ENCODE peak calls at places on chromosomes 11 and 22, in seven cellular contexts. V, I, D, W, L, U and S are unnamed samples.

GRCh38 chr22:35648066-35649025 is at the start of gene APOL6:
- DNase-seq in V (peak), I (peak), D (peak), W (peak), L (peak), U (no peak), S (no peak)

GRCh38 chr22:31906086-31906485 is 38.2 kb upstream of the YWHAH start:
- DNase-seq in V (no peak), I (no peak), D (no peak), W (no peak), L (no peak), U (no peak), S (no peak)

GRCh38 chr11:47271961-47272661 is 2.2 kb downstream of the MADD start:
- DNase-seq in V (peak), I (no peak), D (no peak), W (peak), L (no peak), U (peak), S (no peak)

GRCh38 chr22:37896181-37896592 is 9.9 kb upstream of the MICALL1 start:
- DNase-seq in V (peak), I (peak), D (no peak), W (peak), L (no peak), U (no peak), S (no peak)

GRCh38 chr11:70503878-70504240 is 105.5 kb downstream of the CTTN start:
- DNase-seq in V (peak), I (no peak), D (peak), W (no peak), L (no peak), U (peak), S (no peak)

GRCh38 chr11:7575841-7576451 is 62.1 kb downstream of the PPFIBP2 start:
- DNase-seq in V (peak), I (peak), D (no peak), W (peak), L (no peak), U (peak), S (no peak)

GRCh38 chr11:83092488-83093384 is 21.0 kb upstream of the RAB30 start:
- DNase-seq in V (peak), I (peak), D (no peak), W (peak), L (no peak), U (peak), S (peak)

GRCh38 chr22:44438056-44438455 is 60.0 kb downstream of the RTL6 start:
- DNase-seq in V (no peak), I (no peak), D (peak), W (no peak), L (no peak), U (peak), S (no peak)

GRCh38 chr11:78019808-78020207 is 3.3 kb downstream of the KCTD14 start:
- DNase-seq in V (no peak), I (no peak), D (no peak), W (no peak), L (no peak), U (no peak), S (no peak)

GRCh38 chr11:40134820-40135219 is 1324.6 kb downstream of the LRRC4C start:
- DNase-seq in V (no peak), I (no peak), D (no peak), W (no peak), L (no peak), U (peak), S (no peak)

GRCh38 chr11:108654994-108655631 is 9.8 kb upstream of the DDX10 start:
- DNase-seq in V (peak), I (peak), D (no peak), W (peak), L (no peak), U (peak), S (peak)

GRCh38 chr11:48184452-48184851 is 32.2 kb upstream of the OR4B1 start:
- DNase-seq in V (no peak), I (no peak), D (no peak), W (no peak), L (no peak), U (no peak), S (no peak)

GRCh38 chr11:75520688-75521087 is 5.1 kb downstream of the GDPD5 start:
- DNase-seq in V (no peak), I (no peak), D (no peak), W (no peak), L (no peak), U (no peak), S (no peak)

GRCh38 chr11:128707671-128708070 is 13.8 kb downstream of the FLI1 start:
- DNase-seq in V (no peak), I (no peak), D (no peak), W (no peak), L (no peak), U (no peak), S (no peak)

GRCh38 chr22:30422481-30423295 is 2.9 kb upstream of the MTFP1 start:
- DNase-seq in V (peak), I (peak), D (peak), W (peak), L (peak), U (no peak), S (peak)

GRCh38 chr11:116482716-116483115 is 290.1 kb downstream of the BUD13 start:
- DNase-seq in V (no peak), I (no peak), D (no peak), W (no peak), L (no peak), U (no peak), S (no peak)

GRCh38 chr22:48444320-48445112 is 1383.2 kb downstream of the BRD1 start:
- DNase-seq in V (no peak), I (no peak), D (no peak), W (no peak), L (no peak), U (no peak), S (no peak)

GRCh38 chr11:45748801-45749200 is 56.1 kb upstream of the SLC35C1 start:
- DNase-seq in V (no peak), I (no peak), D (no peak), W (no peak), L (no peak), U (no peak), S (no peak)

GRCh38 chr11:57484141-57484710 is 23.9 kb downstream of the RTN4RL2 start:
- DNase-seq in V (no peak), I (no peak), D (no peak), W (no peak), L (no peak), U (no peak), S (no peak)

GRCh38 chr11:114180301-114181055 is 115.7 kb upstream of the NNMT start:
- DNase-seq in V (peak), I (peak), D (no peak), W (peak), L (no peak), U (peak), S (no peak)

GRCh38 chr11:100472727-100473389 is 214.2 kb upstream of the ARHGAP42 start:
- DNase-seq in V (no peak), I (no peak), D (no peak), W (peak), L (no peak), U (no peak), S (no peak)

GRCh38 chr22:22397875-22398524 is 110.5 kb downstream of the ZNF280B start:
- DNase-seq in V (no peak), I (no peak), D (peak), W (no peak), L (peak), U (no peak), S (no peak)

GRCh38 chr11:125950696-125951645 is 5.1 kb downstream of the VSIG10L2 start:
- DNase-seq in V (peak), I (no peak), D (peak), W (no peak), L (peak), U (peak), S (no peak)

GRCh38 chr11:114259124-114259526 is 37.1 kb upstream of the NNMT start:
- DNase-seq in V (no peak), I (peak), D (peak), W (no peak), L (no peak), U (no peak), S (no peak)

GRCh38 chr11:86459682-86460460 is 85.2 kb downstream of the CCDC81 start:
- DNase-seq in V (no peak), I (peak), D (no peak), W (peak), L (no peak), U (peak), S (peak)

GRCh38 chr11:20036625-20037335 is 123.5 kb downstream of the DBX1 start:
- DNase-seq in V (no peak), I (no peak), D (no peak), W (no peak), L (no peak), U (no peak), S (no peak)

GRCh38 chr22:34833982-34834510 is 231.9 kb upstream of the ISX start:
- DNase-seq in V (no peak), I (no peak), D (no peak), W (no peak), L (no peak), U (no peak), S (no peak)

GRCh38 chr11:96105197-96105895 is 181.4 kb upstream of the MTMR2 start:
- DNase-seq in V (no peak), I (no peak), D (no peak), W (no peak), L (no peak), U (no peak), S (no peak)

GRCh38 chr11:911031-911889 is 650 bp upstream of the CHID1 start:
- DNase-seq in V (peak), I (no peak), D (no peak), W (peak), L (no peak), U (no peak), S (no peak)

GRCh38 chr11:72724851-72725730 is 27.1 kb downstream of the ARAP1 start:
- DNase-seq in V (peak), I (peak), D (peak), W (peak), L (no peak), U (peak), S (peak)

GRCh38 chr11:20042717-20043392 is 117.4 kb downstream of the DBX1 start:
- DNase-seq in V (no peak), I (no peak), D (no peak), W (no peak), L (no peak), U (no peak), S (no peak)

GRCh38 chr11:10693509-10694071 is at the start of gene IRAG1:
- DNase-seq in V (peak), I (no peak), D (peak), W (peak), L (no peak), U (peak), S (no peak)

GRCh38 chr11:59802639-59803176 is 7.9 kb downstream of the MRPL16 start:
- DNase-seq in V (no peak), I (peak), D (no peak), W (no peak), L (no peak), U (peak), S (peak)

GRCh38 chr11:115643491-115643995 is 139.3 kb upstream of the CADM1 start:
- DNase-seq in V (no peak), I (no peak), D (no peak), W (no peak), L (no peak), U (no peak), S (no peak)

GRCh38 chr22:24833881-24834495 is 28.0 kb downstream of the SGSM1 start:
- DNase-seq in V (no peak), I (no peak), D (no peak), W (no peak), L (no peak), U (no peak), S (no peak)

GRCh38 chr11:17733261-17733660 is 1.3 kb upstream of the KCNC1 start:
- DNase-seq in V (no peak), I (no peak), D (peak), W (no peak), L (no peak), U (no peak), S (no peak)

DNA sequence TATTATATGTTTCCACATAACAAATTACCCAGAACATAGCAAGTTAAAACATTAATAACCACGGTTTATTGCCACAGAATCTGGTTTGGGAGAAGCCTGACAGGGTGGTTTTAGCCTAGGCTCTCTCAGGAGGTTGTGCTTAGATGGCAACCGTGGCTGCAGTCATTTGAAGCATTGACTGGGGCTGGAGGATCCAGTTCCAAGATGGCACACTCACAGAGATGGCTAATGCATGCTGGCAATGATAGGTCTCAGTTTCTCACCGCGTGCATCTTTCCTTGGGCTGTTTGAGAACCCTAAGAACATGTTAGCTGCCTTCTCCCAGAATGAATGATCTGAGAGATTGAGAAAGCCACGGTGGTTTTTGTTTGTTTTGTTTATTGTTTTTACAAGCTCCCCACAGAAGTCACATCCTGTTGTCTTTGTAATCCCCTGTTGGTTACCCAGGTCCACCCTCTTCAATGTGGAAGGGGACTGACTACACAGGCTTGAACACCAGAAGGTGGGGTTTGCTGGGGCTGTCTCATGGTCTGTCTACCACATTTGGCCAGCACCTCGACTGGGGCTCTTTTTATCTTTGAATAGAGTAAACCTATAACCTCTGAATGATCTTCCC is 36.6 kb upstream of the GRAMD1B start:
- DNase-seq in V (no peak), I (no peak), D (no peak), W (no peak), L (no peak), U (no peak), S (no peak)
- TF ChIP-seq POLR2AphosphoS5 in V (no peak), I (no peak), D (no peak), W (no peak), L (no peak), U (no peak), S (no peak)

DNA sequence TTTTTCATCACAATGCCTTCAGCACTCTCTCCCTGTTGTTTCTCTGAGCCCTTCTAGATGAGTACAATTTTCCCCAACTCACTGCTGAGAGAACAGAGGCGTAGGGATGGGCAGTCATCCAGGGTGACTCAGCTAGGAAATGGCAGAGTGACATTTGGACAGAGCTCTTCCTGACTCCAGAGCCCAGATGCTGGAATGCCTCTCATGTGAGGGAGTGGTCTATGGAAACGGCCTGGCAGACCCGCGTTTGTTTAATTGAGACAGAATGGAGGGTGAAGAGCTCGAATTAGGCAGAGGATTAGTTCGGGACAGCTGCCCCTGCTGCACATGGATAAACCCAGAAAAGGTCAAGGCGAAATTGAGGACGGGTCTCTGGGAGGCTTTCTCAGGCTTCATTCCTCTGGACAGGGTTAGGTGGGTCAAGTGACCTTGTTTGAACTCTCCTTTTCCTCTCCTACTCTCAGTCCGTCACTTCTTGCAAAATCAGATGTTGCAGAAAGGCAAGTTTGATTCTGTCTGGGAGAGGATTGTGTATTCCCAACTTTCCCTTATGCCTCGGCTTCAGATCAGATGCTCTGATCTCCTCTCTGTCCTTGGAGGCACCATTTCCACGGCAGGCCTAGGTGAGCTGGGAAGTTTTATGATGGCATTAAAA is 7.6 kb upstream of the LMO2 start:
- DNase-seq in V (peak), I (peak), D (peak), W (peak), L (peak), U (peak), S (peak)
- TF ChIP-seq POLR2AphosphoS5 in V (peak), I (peak), D (peak), W (no peak), L (peak), U (no peak), S (peak)

GRCh38 chr11:65538232-65538914 is 13.5 kb downstream of the SCYL1 start:
- DNase-seq in V (no peak), I (no peak), D (peak), W (no peak), L (no peak), U (no peak), S (no peak)

GRCh38 chr11:65537620-65538231 is 12.8 kb downstream of the SCYL1 start:
- DNase-seq in V (no peak), I (no peak), D (peak), W (no peak), L (no peak), U (no peak), S (no peak)

GRCh38 chr11:65537296-65537597 is 12.4 kb downstream of the SCYL1 start:
- DNase-seq in V (no peak), I (no peak), D (no peak), W (no peak), L (no peak), U (no peak), S (no peak)

GRCh38 chr11:65535102-65535501 is 10.2 kb downstream of the SCYL1 start:
- DNase-seq in V (no peak), I (no peak), D (no peak), W (no peak), L (no peak), U (no peak), S (no peak)

GRCh38 chr11:65536412-65537295 is 11.8 kb downstream of the SCYL1 start:
- DNase-seq in V (no peak), I (no peak), D (peak), W (no peak), L (no peak), U (no peak), S (no peak)
- TF ChIP-seq POLR2AphosphoS5 in V (no peak), I (no peak), D (no peak), W (no peak), L (no peak), U (no peak), S (peak)

DNA sequence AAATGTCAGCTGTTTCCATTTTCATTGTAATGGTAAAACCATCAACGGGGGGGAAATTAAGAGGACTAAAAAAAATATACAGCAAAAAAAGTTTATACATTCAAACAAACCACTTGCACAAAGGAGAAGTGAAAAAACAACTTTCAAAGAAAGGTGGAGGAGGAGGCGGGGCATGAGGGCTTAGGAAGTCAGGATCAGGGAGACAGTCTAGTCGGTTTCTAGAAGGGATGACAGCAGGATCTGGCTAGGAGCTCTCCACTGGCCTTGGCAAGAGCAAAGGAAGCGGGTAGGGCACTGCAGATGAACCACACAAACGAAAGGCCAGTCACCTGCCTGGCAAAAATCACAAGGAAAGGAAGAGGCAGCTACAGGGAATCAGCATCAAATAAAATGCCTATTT is 31.0 kb downstream of the NAP1L4 start:
- DNase-seq in V (no peak), I (no peak), D (no peak), W (no peak), L (no peak), U (no peak), S (no peak)
- TF ChIP-seq POLR2AphosphoS5 in V (no peak), I (no peak), D (no peak), W (no peak), L (no peak), U (no peak), S (no peak)

GRCh38 chr11:63760487-63761079 is 8.0 kb downstream of the ZFTA start:
- DNase-seq in V (no peak), I (no peak), D (no peak), W (no peak), L (no peak), U (no peak), S (no peak)
- TF ChIP-seq POLR2AphosphoS5 in V (no peak), I (no peak), D (no peak), W (no peak), L (no peak), U (no peak), S (no peak)

GRCh38 chr11:102177126-102177525 is 66.9 kb downstream of the YAP1 start:
- DNase-seq in V (no peak), I (no peak), D (no peak), W (no peak), L (no peak), U (no peak), S (no peak)

GRCh38 chr11:102172127-102172848 is 62.0 kb downstream of the YAP1 start:
- DNase-seq in V (no peak), I (no peak), D (no peak), W (no peak), L (no peak), U (no peak), S (no peak)

GRCh38 chr11:102179366-102179765 is 69.1 kb downstream of the YAP1 start:
- DNase-seq in V (no peak), I (no peak), D (no peak), W (no peak), L (no peak), U (no peak), S (no peak)

GRCh38 chr11:102177974-102178631 is 67.9 kb downstream of the YAP1 start:
- DNase-seq in V (no peak), I (peak), D (no peak), W (no peak), L (no peak), U (peak), S (peak)
- TF ChIP-seq POLR2AphosphoS5 in V (no peak), I (peak), D (peak), W (peak), L (peak), U (peak), S (peak)

GRCh38 chr22:43148581-43148980 is 2.8 kb upstream of the TSPO start:
- DNase-seq in V (peak), I (no peak), D (no peak), W (no peak), L (no peak), U (no peak), S (no peak)
- TF ChIP-seq POLR2AphosphoS5 in V (no peak), I (no peak), D (no peak), W (no peak), L (no peak), U (no peak), S (no peak)

GRCh38 chr11:74205181-74205580 is 34.1 kb downstream of the PPME1 start:
- DNase-seq in V (no peak), I (no peak), D (no peak), W (no peak), L (no peak), U (no peak), S (no peak)
- TF ChIP-seq POLR2AphosphoS5 in V (no peak), I (no peak), D (no peak), W (no peak), L (no peak), U (no peak), S (no peak)

GRCh38 chr11:94658386-94658785 is 91.2 kb downstream of the PIWIL4 start:
- DNase-seq in V (no peak), I (peak), D (no peak), W (no peak), L (no peak), U (no peak), S (no peak)
- TF ChIP-seq POLR2AphosphoS5 in V (no peak), I (peak), D (no peak), W (no peak), L (no peak), U (no peak), S (no peak)

DNA sequence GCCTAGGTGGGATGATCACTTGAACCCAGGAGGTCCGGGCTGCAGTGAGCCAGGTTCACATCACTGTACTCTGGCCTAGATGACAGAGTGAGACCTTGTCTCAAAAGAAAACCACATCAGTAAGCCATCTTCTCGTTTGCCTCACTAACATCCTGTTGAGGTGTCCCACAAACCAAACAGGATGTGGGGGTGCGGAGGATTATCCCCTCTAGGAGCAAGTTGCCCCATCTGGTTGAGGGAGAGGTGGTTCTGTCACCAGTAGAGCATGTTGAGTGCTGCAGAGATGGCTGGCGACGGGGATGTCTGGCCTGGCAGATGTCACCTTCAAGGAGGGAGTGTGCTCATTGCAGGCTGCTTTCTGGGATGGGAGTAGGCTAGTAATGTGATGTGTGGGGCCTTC is 72.4 kb downstream of the ZNRF3 start:
- DNase-seq in V (peak), I (no peak), D (no peak), W (peak), L (no peak), U (no peak), S (no peak)
- TF ChIP-seq POLR2AphosphoS5 in V (no peak), I (no peak), D (no peak), W (no peak), L (no peak), U (no peak), S (no peak)